ENCODE peak calls at places on chromosomes 16 and 17, in nine cellular contexts. L is NCI-H1417; B is naive thymus-derived CD8-positive, alpha-beta T cell; P is stimulated activated CD4-positive, alpha-beta T cell treated with anti-CD3 and anti-CD28 coated beads, Interleukin-15, amount 100 ng/mL, for 48 hours; V is osteoblast; A is stimulated activated CD8-positive, alpha-beta memory T cell treated with anti-CD3 and anti-CD28 coated beads, Interleukin-4, amount 100 ng/mL, for 1 hour; Y is CD4-positive, alpha-beta T cell; J is activated naive CD4-positive, alpha-beta T cell treated with Interleukin-2 at 50 U/mL for 16 hours; K is stromal cell of bone marrow. C is an unnamed sample.

GRCh38 chr16:85652431-85653221 is 36.1 kb downstream of the GINS2 start:
- DNase-seq in L (peak; percentile 80), B (no peak), P (no peak), V (no peak), A (no peak), Y (no peak), J (no peak), K (no peak), C (no peak)

GRCh38 chr16:15950167-15950854 is 895 bp downstream of the ABCC1 start:
- DNase-seq in L (peak; percentile 57), B (peak; percentile 21), P (peak; percentile 23), V (peak; percentile 94), A (no peak), Y (peak; percentile 23), J (peak; percentile 51), K (peak; percentile 31), C (no peak)

GRCh38 chr17:74566132-74566753 is 1.1 kb downstream of the CD300H start:
- DNase-seq in L (peak; percentile 21), B (no peak), P (peak; percentile 19), V (peak; percentile 67), A (no peak), Y (no peak), J (peak; percentile 16), K (no peak), C (no peak)

GRCh38 chr17:5097101-5097834 is 14.4 kb downstream of the ZNF232 start:
- DNase-seq in L (no peak), B (peak; percentile 41), P (peak; percentile 19), V (peak; percentile 71), A (peak; percentile 19), Y (peak; percentile 49), J (no peak), K (no peak), C (no peak)

GRCh38 chr16:30088832-30089624 is 2.7 kb downstream of the TBX6 start:
- DNase-seq in L (no peak), B (no peak), P (no peak), V (peak; percentile 80), A (no peak), Y (no peak), J (no peak), K (no peak), C (no peak)

GRCh38 chr16:88484505-88485365 is 31.7 kb downstream of the ZFPM1 start:
- DNase-seq in L (peak; percentile 57), B (no peak), P (no peak), V (no peak), A (no peak), Y (no peak), J (no peak), K (no peak), C (no peak)

GRCh38 chr16:25747160-25747758 is 55.5 kb downstream of the HS3ST4 start:
- DNase-seq in L (no peak), B (no peak), P (no peak), V (no peak), A (no peak), Y (no peak), J (no peak), K (no peak), C (no peak)

GRCh38 chr17:5931611-5932010 is 138.6 kb upstream of the WSCD1 start:
- DNase-seq in L (peak; percentile 83), B (no peak), P (no peak), V (no peak), A (no peak), Y (no peak), J (no peak), K (no peak), C (no peak)

GRCh38 chr17:38469875-38470274 is 41.6 kb downstream of the ARHGAP23 start:
- DNase-seq in L (no peak), B (no peak), P (no peak), V (peak; percentile 90), A (no peak), Y (no peak), J (no peak), K (no peak), C (no peak)

GRCh38 chr17:77330602-77331081 is 189.9 kb downstream of the SEC14L1 start:
- DNase-seq in L (no peak), B (no peak), P (no peak), V (peak; percentile 4), A (no peak), Y (no peak), J (no peak), K (no peak), C (peak; percentile 4)

GRCh38 chr16:73268311-73268997 is 220.5 kb upstream of the ZFHX3 start:
- DNase-seq in L (peak; percentile 96), B (no peak), P (no peak), V (peak; percentile 69), A (no peak), Y (no peak), J (no peak), K (no peak), C (no peak)

GRCh38 chr16:19266774-19267173 is 18.8 kb upstream of the CLEC19A start:
- DNase-seq in L (no peak), B (no peak), P (no peak), V (no peak), A (no peak), Y (no peak), J (no peak), K (no peak), C (no peak)

GRCh38 chr17:45656527-45657181 is 127.5 kb upstream of the CRHR1 start:
- DNase-seq in L (no peak), B (no peak), P (no peak), V (no peak), A (no peak), Y (no peak), J (no peak), K (no peak), C (no peak)

GRCh38 chr17:40345161-40346034 is 19.1 kb downstream of the GJD3 start:
- DNase-seq in L (peak; percentile 62), B (no peak), P (no peak), V (peak; percentile 98), A (no peak), Y (no peak), J (peak; percentile 29), K (no peak), C (no peak)

GRCh38 chr17:51528116-51528515 is 267.8 kb downstream of the UTP18 start:
- DNase-seq in L (peak; percentile 7), B (no peak), P (no peak), V (no peak), A (no peak), Y (no peak), J (no peak), K (no peak), C (no peak)

GRCh38 chr17:32111141-32111771 is 31.0 kb upstream of the RHOT1 start:
- DNase-seq in L (peak; percentile 18), B (no peak), P (peak; percentile 14), V (peak; percentile 80), A (no peak), Y (peak; percentile 40), J (peak; percentile 16), K (peak; percentile 29), C (no peak)

GRCh38 chr17:46942441-46943217 is 19.7 kb downstream of the GOSR2 start:
- DNase-seq in L (peak; percentile 72), B (peak; percentile 41), P (peak; percentile 29), V (peak; percentile 91), A (peak; percentile 11), Y (peak; percentile 27), J (peak; percentile 41), K (no peak), C (no peak)

GRCh38 chr17:69654981-69655581 is 240.6 kb downstream of the MAP2K6 start:
- DNase-seq in L (no peak), B (no peak), P (no peak), V (peak; percentile 34), A (no peak), Y (no peak), J (no peak), K (peak; percentile 86), C (no peak)

GRCh38 chr17:34242976-34243731 is 11.9 kb upstream of the CCL2 start:
- DNase-seq in L (no peak), B (no peak), P (no peak), V (no peak), A (no peak), Y (no peak), J (no peak), K (no peak), C (no peak)

GRCh38 chr17:56850591-56850990 is 16.6 kb downstream of the DGKE start:
- DNase-seq in L (no peak), B (no peak), P (no peak), V (no peak), A (no peak), Y (no peak), J (no peak), K (no peak), C (no peak)

GRCh38 chr17:1686086-1686485 is 1.4 kb upstream of the PRPF8 start:
- DNase-seq in L (no peak), B (no peak), P (no peak), V (peak; percentile 75), A (no peak), Y (no peak), J (no peak), K (no peak), C (no peak)

GRCh38 chr17:53058031-53058430 is 764.7 kb upstream of the KIF2B start:
- DNase-seq in L (no peak), B (no peak), P (no peak), V (no peak), A (no peak), Y (no peak), J (no peak), K (no peak), C (no peak)

GRCh38 chr16:67150058-67150832 is 553 bp downstream of the B3GNT9 start:
- DNase-seq in L (peak; percentile 32), B (no peak), P (no peak), V (peak; percentile 99), A (no peak), Y (peak; percentile 9), J (peak; percentile 63), K (no peak), C (no peak)

GRCh38 chr17:56676807-56677206 is 83.3 kb downstream of the NOG start:
- DNase-seq in L (no peak), B (no peak), P (no peak), V (no peak), A (no peak), Y (no peak), J (no peak), K (no peak), C (no peak)

GRCh38 chr16:8848231-8848938 is 20.4 kb downstream of the CARHSP1 start:
- DNase-seq in L (no peak), B (no peak), P (no peak), V (no peak), A (no peak), Y (no peak), J (no peak), K (no peak), C (no peak)

GRCh38 chr17:40121886-40122465 is at the start of gene MSL1:
- DNase-seq in L (peak; percentile 89), B (peak; percentile 81), P (peak; percentile 75), V (peak; percentile 99), A (peak; percentile 75), Y (peak; percentile 76), J (peak; percentile 89), K (peak; percentile 67), C (peak; percentile 80)

GRCh38 chr16:52123063-52123839 is 423.7 kb downstream of the TOX3 start:
- DNase-seq in L (no peak), B (no peak), P (no peak), V (no peak), A (no peak), Y (no peak), J (no peak), K (no peak), C (no peak)